ENCODE peak calls at places on chromosomes 13 and 19, in four cellular contexts. One of them, this sample, is unnamed.

GRCh38 chr13:40190656-40191100 is 475.8 kb downstream of the FOXO1 start:
- DNase-seq in SK-N-SH: peak; percentile 63
- DNase-seq in H1: no peak
- DNase-seq in stomach: peak; percentile 50
- DNase-seq in this sample: no peak

GRCh38 chr19:42276284-42276683 is 7.2 kb downstream of the CIC start:
- DNase-seq in SK-N-SH: no peak
- DNase-seq in stomach: no peak
- DNase-seq in H1: no peak
- DNase-seq in this sample: no peak

GRCh38 chr19:58356236-58356970 is 3.1 kb upstream of the A1BG start:
- DNase-seq in SK-N-SH: no peak
- DNase-seq in H1: no peak
- DNase-seq in stomach: no peak
- DNase-seq in this sample: no peak

GRCh38 chr13:33992891-33993336 is 175.0 kb downstream of the RFC3 start:
- DNase-seq in SK-N-SH: no peak
- DNase-seq in stomach: no peak
- DNase-seq in H1: no peak
- DNase-seq in this sample: no peak

GRCh38 chr19:44904426-44904994 is 1.1 kb upstream of the APOE start:
- DNase-seq in stomach: no peak
- DNase-seq in H1: peak; percentile 54
- DNase-seq in SK-N-SH: peak; percentile 59
- DNase-seq in this sample: no peak

GRCh38 chr19:57088125-57088524 is 31.7 kb upstream of the USP29 start:
- DNase-seq in H1: no peak
- DNase-seq in stomach: no peak
- DNase-seq in SK-N-SH: no peak
- DNase-seq in this sample: no peak

GRCh38 chr13:95083758-95084157 is 217.5 kb downstream of the ABCC4 start:
- DNase-seq in SK-N-SH: no peak
- DNase-seq in H1: no peak
- DNase-seq in stomach: no peak
- DNase-seq in this sample: no peak

GRCh38 chr19:42175952-42176648 is 41.4 kb downstream of the DEDD2 start:
- DNase-seq in H1: no peak
- DNase-seq in stomach: no peak
- DNase-seq in SK-N-SH: peak; percentile 59
- DNase-seq in this sample: no peak

GRCh38 chr19:13164370-13165090 is 14.3 kb downstream of the IER2 start:
- DNase-seq in stomach: peak; percentile 47
- DNase-seq in H1: peak; percentile 99
- DNase-seq in SK-N-SH: peak; percentile 84
- DNase-seq in this sample: no peak

GRCh38 chr19:13022859-13023636 is 27.8 kb downstream of the NFIX start:
- DNase-seq in SK-N-SH: peak; percentile 87
- DNase-seq in stomach: peak; percentile 68
- DNase-seq in H1: no peak
- DNase-seq in this sample: peak; percentile 95

GRCh38 chr19:30102239-30102638 is 160.2 kb downstream of the URI1 start:
- DNase-seq in SK-N-SH: no peak
- DNase-seq in H1: no peak
- DNase-seq in stomach: no peak
- DNase-seq in this sample: no peak

GRCh38 chr19:51676566-51677083 is 16.5 kb upstream of the SPACA6 start:
- DNase-seq in stomach: no peak
- DNase-seq in H1: no peak
- DNase-seq in SK-N-SH: no peak
- DNase-seq in this sample: no peak

GRCh38 chr19:5963855-5964254 is 14.1 kb downstream of the RANBP3 start:
- DNase-seq in H1: no peak
- DNase-seq in SK-N-SH: no peak
- DNase-seq in stomach: no peak
- DNase-seq in this sample: no peak

GRCh38 chr19:3420244-3420755 is 53.9 kb downstream of the NFIC start:
- DNase-seq in stomach: no peak
- DNase-seq in SK-N-SH: no peak
- DNase-seq in H1: no peak
- DNase-seq in this sample: no peak

GRCh38 chr19:56567274-56568120 is at the start of gene ZNF470:
- DNase-seq in H1: peak; percentile 44
- DNase-seq in SK-N-SH: peak; percentile 95
- DNase-seq in stomach: peak; percentile 96
- DNase-seq in this sample: peak; percentile 95

GRCh38 chr19:778910-779653 is 18.2 kb upstream of the PTBP1 start:
- DNase-seq in stomach: no peak
- DNase-seq in SK-N-SH: no peak
- DNase-seq in H1: no peak
- DNase-seq in this sample: peak; percentile 90

GRCh38 chr13:21058361-21058760 is 3.0 kb downstream of the LATS2 start:
- DNase-seq in stomach: no peak
- DNase-seq in H1: no peak
- DNase-seq in SK-N-SH: no peak
- DNase-seq in this sample: no peak

DNA sequence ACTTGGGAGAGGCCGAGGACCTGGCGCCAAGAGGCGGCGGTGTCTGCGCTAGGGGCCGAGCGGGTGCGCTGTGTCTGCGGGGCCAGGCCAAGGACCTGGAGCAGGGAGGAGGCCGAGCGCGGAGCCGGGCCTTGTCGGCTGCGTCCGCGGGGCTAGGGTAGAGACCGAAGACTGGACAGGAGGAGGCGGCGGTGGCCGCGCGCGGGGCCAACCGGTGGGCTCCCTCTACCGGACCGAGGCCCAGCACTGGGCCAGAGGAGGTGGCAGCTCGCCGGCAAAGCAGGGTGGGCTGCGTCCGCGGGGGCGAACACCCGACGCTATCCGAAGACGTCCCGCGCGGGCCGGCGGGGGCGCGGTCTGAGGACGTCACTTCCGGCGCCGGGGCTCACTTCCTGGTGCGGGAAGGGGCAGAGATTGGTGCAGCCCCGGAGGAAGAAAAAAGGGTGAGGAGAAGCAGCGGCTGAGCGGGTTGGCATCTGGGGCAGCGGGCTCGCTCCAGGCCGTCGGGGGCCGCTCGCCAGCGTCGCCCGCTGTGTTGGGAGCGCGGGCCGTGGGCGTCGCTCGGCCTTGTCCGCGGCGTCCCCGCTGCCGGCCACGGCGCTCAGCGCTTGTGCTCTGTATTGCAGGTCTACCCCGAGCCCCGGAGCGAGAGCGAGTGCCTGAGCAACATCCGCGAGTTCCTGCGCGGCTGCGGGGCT is 38.3 kb downstream of the ARHGEF7 start:
- DNase-seq in SK-N-SH: peak; percentile 98
- DNase-seq in stomach: peak; percentile 92
- DNase-seq in H1: peak; percentile 60
- DNase-seq in this sample: peak; percentile 97
- TF ChIP-seq EP300 in SK-N-SH: peak; percentile 28
- TF ChIP-seq EP300 in stomach: no peak
- TF ChIP-seq EP300 in H1: no peak
- TF ChIP-seq EP300 in this sample: no peak

GRCh38 chr19:17073869-17074627 is 1.2 kb downstream of the HAUS8 start:
- DNase-seq in stomach: no peak
- DNase-seq in SK-N-SH: no peak
- DNase-seq in H1: no peak
- DNase-seq in this sample: no peak
- TF ChIP-seq POLR2AphosphoS5 in stomach: no peak
- TF ChIP-seq POLR2AphosphoS5 in SK-N-SH: no peak
- TF ChIP-seq POLR2AphosphoS5 in H1: no peak
- TF ChIP-seq POLR2AphosphoS5 in this sample: no peak

DNA sequence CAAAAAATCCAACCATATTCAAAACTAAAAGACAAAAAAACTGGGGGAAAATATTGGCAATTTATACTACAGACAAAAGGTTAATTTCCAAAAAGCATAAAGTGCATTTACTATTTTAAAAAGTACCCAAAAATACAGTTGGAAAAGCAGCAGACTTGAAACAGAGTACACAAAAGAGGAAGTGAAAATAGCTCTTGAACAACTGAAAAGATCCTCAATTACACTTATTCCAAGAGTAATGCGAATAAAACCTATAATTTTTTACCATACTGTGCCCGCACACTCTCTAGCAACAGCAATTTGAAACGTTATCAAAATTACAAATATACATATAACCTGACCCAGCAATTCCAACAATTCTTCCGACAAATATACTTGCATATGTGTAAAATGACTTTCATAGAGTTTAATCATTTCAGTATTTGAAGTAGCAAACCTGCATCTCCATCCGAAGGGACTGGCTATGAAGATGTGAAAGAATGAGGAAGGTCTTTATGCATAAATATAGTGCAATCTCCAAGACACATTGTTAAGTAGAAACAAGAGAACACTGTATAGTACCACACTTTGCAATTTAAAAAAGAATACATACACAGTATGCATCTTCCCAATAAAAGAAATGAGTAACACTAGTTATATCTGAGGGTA is 25.4 kb downstream of the ALG5 start:
- DNase-seq in H1: no peak
- DNase-seq in SK-N-SH: no peak
- DNase-seq in stomach: no peak
- DNase-seq in this sample: no peak
- H3K27ac ChIP-seq in H1: no peak overlapping the region
- H3K27ac ChIP-seq in SK-N-SH: no peak overlapping the region
- H3K27ac ChIP-seq in stomach: no peak overlapping the region
- H3K27ac ChIP-seq in this sample: no peak overlapping the region

GRCh38 chr19:10805758-10806247 is 30.2 kb downstream of the TMED1 start:
- DNase-seq in stomach: no peak
- DNase-seq in SK-N-SH: peak; percentile 33
- DNase-seq in H1: no peak
- DNase-seq in this sample: no peak

GRCh38 chr19:10812196-10812595 is 23.8 kb downstream of the TMED1 start:
- DNase-seq in stomach: no peak
- DNase-seq in SK-N-SH: no peak
- DNase-seq in H1: no peak
- DNase-seq in this sample: no peak

GRCh38 chr19:10809693-10810285 is 26.2 kb downstream of the TMED1 start:
- DNase-seq in H1: no peak
- DNase-seq in SK-N-SH: no peak
- DNase-seq in stomach: no peak
- DNase-seq in this sample: no peak

GRCh38 chr19:10811391-10812111 is 24.5 kb downstream of the TMED1 start:
- DNase-seq in H1: no peak
- DNase-seq in SK-N-SH: no peak
- DNase-seq in stomach: no peak
- DNase-seq in this sample: no peak

DNA sequence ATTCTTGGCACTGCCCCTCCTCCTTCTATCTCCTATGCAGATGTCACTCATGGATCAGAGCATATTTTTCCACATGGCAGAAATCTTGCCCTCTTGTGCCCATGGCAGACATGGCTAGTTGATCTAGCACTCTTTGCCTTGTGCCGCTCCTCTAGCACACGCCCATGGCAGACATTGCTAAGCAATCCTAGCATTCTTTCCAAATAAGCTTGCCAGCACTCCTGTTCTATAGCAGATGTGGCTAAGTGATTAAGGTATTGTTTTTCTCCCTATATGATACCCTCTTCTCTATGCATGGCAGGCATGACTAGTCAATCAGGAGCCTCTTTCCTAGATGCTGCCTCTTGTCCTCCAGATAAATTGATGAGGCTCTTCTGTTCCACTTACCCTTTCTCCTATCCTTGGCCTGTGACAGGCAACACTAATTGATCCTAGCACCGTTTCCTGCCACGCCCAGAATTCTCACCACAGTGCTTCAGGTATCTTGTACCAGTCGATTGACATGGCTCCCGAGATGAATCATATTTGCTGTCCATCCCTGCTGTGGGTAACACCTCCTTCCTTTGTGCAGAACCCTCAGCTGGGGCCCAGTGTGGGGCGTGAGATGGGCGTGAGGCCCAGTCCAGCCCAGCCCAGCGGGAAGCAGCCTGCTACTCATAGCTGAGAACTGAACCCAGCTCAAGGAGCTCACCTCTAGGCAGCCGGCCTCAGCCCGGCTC is 26.9 kb downstream of the TMED1 start:
- DNase-seq in H1: no peak
- DNase-seq in SK-N-SH: no peak
- DNase-seq in stomach: peak; percentile 36
- DNase-seq in this sample: no peak
- TF ChIP-seq EP300 in H1: no peak
- TF ChIP-seq EP300 in SK-N-SH: no peak
- TF ChIP-seq EP300 in stomach: no peak
- TF ChIP-seq EP300 in this sample: no peak

DNA sequence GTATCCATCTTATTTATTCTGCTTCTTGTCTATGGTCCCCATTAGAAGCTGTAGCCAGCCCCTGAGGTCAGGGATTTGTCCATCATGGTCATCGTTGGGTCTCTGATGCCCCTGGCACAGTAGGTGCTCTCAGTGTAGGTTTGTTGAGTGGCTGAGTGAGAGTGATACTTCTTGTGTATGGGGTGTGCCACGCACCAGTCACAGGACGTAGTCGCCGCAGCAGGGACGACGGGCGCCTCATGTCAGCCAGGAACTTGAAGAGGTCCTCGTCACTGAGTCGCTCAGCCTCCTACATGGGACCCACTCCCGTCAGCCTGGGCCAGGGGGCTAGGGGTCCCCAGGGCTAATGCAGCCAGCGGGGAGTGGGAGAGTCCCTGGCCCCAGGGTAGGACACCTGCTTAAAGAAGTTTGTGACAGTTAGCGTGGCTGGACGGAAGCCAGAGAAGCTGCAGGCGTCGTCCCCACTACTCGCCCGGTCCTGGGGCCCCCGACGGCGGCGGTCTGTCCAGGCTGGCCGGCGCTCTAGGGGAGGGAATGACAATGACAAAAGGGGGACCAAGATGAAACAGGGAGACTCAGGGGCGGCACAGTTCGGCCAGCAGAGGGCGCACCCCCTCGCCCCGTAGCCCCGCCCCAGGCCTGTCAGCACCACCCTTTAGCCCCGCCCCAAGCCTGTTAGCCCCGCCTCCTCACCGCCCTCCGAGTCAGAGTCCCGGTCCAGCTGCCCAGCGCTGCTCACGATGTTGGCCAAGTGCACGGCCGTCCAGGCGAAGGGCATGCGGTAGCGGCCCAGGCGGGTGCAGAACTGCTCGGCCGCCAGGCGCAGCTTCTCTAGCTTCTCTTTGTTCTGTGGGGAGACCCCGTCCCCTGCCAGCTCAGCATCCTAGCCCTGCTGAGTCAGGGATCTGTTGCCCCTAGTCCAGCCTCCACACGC is 3.7 kb downstream of the ANGPTL8 start:
- DNase-seq in H1: peak; percentile 70
- DNase-seq in SK-N-SH: peak; percentile 100
- DNase-seq in stomach: peak; percentile 96
- DNase-seq in this sample: peak; percentile 94
- TF ChIP-seq POLR2AphosphoS5 in H1: no peak
- TF ChIP-seq POLR2AphosphoS5 in SK-N-SH: no peak
- TF ChIP-seq POLR2AphosphoS5 in stomach: no peak
- TF ChIP-seq POLR2AphosphoS5 in this sample: no peak

GRCh38 chr19:18281082-18282020 is at the start of gene JUND:
- DNase-seq in H1: peak; percentile 90
- DNase-seq in stomach: peak; percentile 99
- DNase-seq in SK-N-SH: peak; percentile 95
- DNase-seq in this sample: peak; percentile 99

GRCh38 chr19:18279516-18280246 is 1.7 kb downstream of the JUND start:
- DNase-seq in H1: peak; percentile 81
- DNase-seq in stomach: peak; percentile 92
- DNase-seq in SK-N-SH: peak; percentile 93
- DNase-seq in this sample: peak; percentile 94

GRCh38 chr19:18280247-18281081 is 958 bp downstream of the JUND start:
- DNase-seq in H1: no peak
- DNase-seq in SK-N-SH: peak; percentile 85
- DNase-seq in stomach: peak; percentile 84
- DNase-seq in this sample: peak; percentile 85

GRCh38 chr19:18279266-18279515 is 2.2 kb downstream of the JUND start:
- DNase-seq in SK-N-SH: no peak
- DNase-seq in stomach: no peak
- DNase-seq in H1: no peak
- DNase-seq in this sample: no peak

GRCh38 chr19:18278521-18279265 is 2.7 kb downstream of the JUND start:
- DNase-seq in SK-N-SH: no peak
- DNase-seq in stomach: peak; percentile 52
- DNase-seq in H1: no peak
- DNase-seq in this sample: no peak
- H3K27ac ChIP-seq in SK-N-SH: peak overlapping the region; percentile 31
- H3K27ac ChIP-seq in stomach: peak overlapping the region; percentile 100
- H3K27ac ChIP-seq in H1: no peak overlapping the region
- H3K27ac ChIP-seq in this sample: peak overlapping the region; percentile 100

This sample was measured in suprapubic skin.